ENCODE peak calls at places on chromosomes 16 and 17, in six cellular contexts. O is iPS-NIHi11; Z is left lung; G is CD4-positive, alpha-beta memory T cell; L is body of pancreas; B is thoracic aorta. Y is an unnamed sample.

GRCh38 chr16:11398851-11399250 is 53.6 kb downstream of the RMI2 start:
- DNase-seq in O (no peak), Z (no peak), G (no peak), L (no peak), B (no peak), Y (peak)

GRCh38 chr17:8918811-8919210 is 46.7 kb downstream of the PIK3R5 start:
- DNase-seq in O (no peak), Z (no peak), G (no peak), L (no peak), B (no peak), Y (no peak)

GRCh38 chr16:14015948-14016347 is 55.2 kb upstream of the MRTFB start:
- DNase-seq in O (no peak), Z (no peak), G (no peak), L (peak), B (no peak), Y (no peak)

GRCh38 chr17:8700546-8700945 is 44.1 kb downstream of the CCDC42 start:
- DNase-seq in O (no peak), Z (no peak), G (no peak), L (no peak), B (no peak), Y (no peak)

GRCh38 chr17:7477392-7478275 is 1.8 kb downstream of the ZBTB4 start:
- DNase-seq in O (peak), Z (peak), G (no peak), L (peak), B (no peak), Y (no peak)

GRCh38 chr16:23557779-23558330 is 328 bp downstream of the UBFD1 start:
- DNase-seq in O (no peak), Z (no peak), G (peak), L (no peak), B (no peak), Y (no peak)

GRCh38 chr17:28725166-28725659 is 820 bp downstream of the TLCD1 start:
- DNase-seq in O (no peak), Z (no peak), G (no peak), L (no peak), B (no peak), Y (no peak)

GRCh38 chr16:51151435-51151950 is 423 bp upstream of the SALL1 start:
- DNase-seq in O (peak), Z (no peak), G (no peak), L (peak), B (no peak), Y (no peak)

GRCh38 chr16:4347765-4348509 is 3.2 kb downstream of the PAM16 start:
- DNase-seq in O (no peak), Z (peak), G (no peak), L (no peak), B (no peak), Y (no peak)

GRCh38 chr16:87657621-87658192 is 55.4 kb downstream of the JPH3 start:
- DNase-seq in O (peak), Z (no peak), G (no peak), L (no peak), B (no peak), Y (no peak)

Y was measured in suprapubic skin.